ENCODE peak calls at places on chromosomes 3 and 15, in nine cellular contexts. E, I, W, Y, D, M, Z, S and V are unnamed samples. For H3K4me1, the result is how much of the 10 kb centered on the place peaks cover.

GRCh38 chr3:189588818-189589569 is 42.2 kb upstream of the TP63 start:
- DNase-seq in D (no peak), Z (no peak), E (no peak), S (no peak), W (no peak), M (no peak), I (no peak), Y (no peak), V (no peak)

GRCh38 chr15:68620721-68621528 is 42.1 kb downstream of the CORO2B start:
- DNase-seq in M (peak), S (no peak), Y (peak), Z (peak), I (peak), D (peak), E (peak), W (no peak), V (peak)

GRCh38 chr3:121562148-121562547 is 5.6 kb upstream of the ARGFX start:
- DNase-seq in D (no peak), W (no peak), M (no peak), E (no peak), Z (no peak), Y (no peak), S (no peak), I (no peak), V (no peak)

GRCh38 chr3:189353988-189354735 is 182.4 kb downstream of the TPRG1 start:
- DNase-seq in W (no peak), Z (peak), M (no peak), D (no peak), I (no peak), S (no peak), Y (peak), E (no peak), V (peak)

GRCh38 chr15:80266113-80266512 is 14.1 kb upstream of the CTXND1 start:
- DNase-seq in E (no peak), D (no peak), M (no peak), Y (no peak), Z (no peak), S (no peak), I (no peak), W (no peak), V (no peak)

GRCh38 chr15:78034495-78035191 is 42.9 kb downstream of the TBC1D2B start:
- DNase-seq in Y (no peak), W (peak), D (peak), Z (no peak), I (peak), E (no peak), S (no peak), M (peak), V (no peak)

GRCh38 chr3:144394052-144394451 is 422.4 kb downstream of the DIPK2A start:
- DNase-seq in Z (no peak), M (peak), Y (no peak), D (no peak), E (no peak), I (no peak), S (no peak), W (no peak), V (no peak)

GRCh38 chr15:81296673-81297072 is 27.3 kb downstream of the STARD5 start:
- DNase-seq in Z (no peak), M (no peak), Y (peak), D (no peak), W (peak), S (no peak), I (peak), E (peak), V (peak)

GRCh38 chr3:185257334-185257733 is 3.5 kb upstream of the EHHADH start:
- DNase-seq in Y (no peak), I (no peak), W (no peak), M (no peak), D (no peak), E (no peak), Z (no peak), S (no peak), V (no peak)

GRCh38 chr3:123151251-123151705 is 50.5 kb upstream of the SEC22A start:
- DNase-seq in E (no peak), M (no peak), I (no peak), Z (no peak), Y (peak), S (peak), W (no peak), D (no peak), V (no peak)

GRCh38 chr3:135165260-135165659 is 370.2 kb downstream of the EPHB1 start:
- DNase-seq in E (no peak), Y (no peak), I (no peak), S (no peak), D (no peak), M (no peak), W (no peak), Z (no peak), V (no peak)

GRCh38 chr3:52339612-52340011 is 23.5 kb downstream of the DNAH1 start:
- DNase-seq in E (no peak), I (no peak), M (peak), W (peak), Y (peak), D (peak), Z (peak), S (peak), V (no peak)

GRCh38 chr3:23448998-23449537 is 245.9 kb downstream of the UBE2E2 start:
- DNase-seq in I (no peak), S (no peak), Z (no peak), W (no peak), E (no peak), M (no peak), Y (no peak), D (no peak), V (no peak)

GRCh38 chr3:56347219-56347871 is 120.9 kb downstream of the ERC2 start:
- DNase-seq in Z (peak), D (peak), S (no peak), E (no peak), W (no peak), I (no peak), Y (peak), M (no peak), V (peak)

GRCh38 chr3:10370429-10370828 is 49.5 kb upstream of the SEC13 start:
- DNase-seq in Y (no peak), Z (no peak), M (peak), I (no peak), W (no peak), D (no peak), E (no peak), S (no peak), V (no peak)

GRCh38 chr3:172067837-172068440 is 28.6 kb downstream of the FNDC3B start:
- DNase-seq in Y (no peak), D (no peak), M (no peak), I (no peak), W (no peak), Z (no peak), S (no peak), E (no peak), V (no peak)

GRCh38 chr3:37862712-37863551 is 1.3 kb downstream of the CTDSPL start:
- DNase-seq in W (no peak), D (no peak), E (no peak), I (peak), Z (peak), Y (peak), M (peak), S (no peak), V (no peak)

GRCh38 chr3:39000008-39000450 is 51.7 kb downstream of the SCN11A start:
- DNase-seq in Z (peak), D (no peak), S (no peak), M (peak), Y (no peak), W (no peak), I (no peak), E (no peak), V (no peak)

GRCh38 chr3:65927576-65927975 is 111.1 kb downstream of the MAGI1 start:
- DNase-seq in I (no peak), D (no peak), M (peak), S (no peak), Y (no peak), E (no peak), Z (no peak), W (no peak), V (no peak)

GRCh38 chr15:65646486-65646885 is 24.7 kb downstream of the SLC24A1 start:
- DNase-seq in Y (no peak), S (no peak), M (peak), Z (no peak), W (no peak), E (no peak), D (no peak), I (no peak), V (no peak)

GRCh38 chr15:70494529-70494860 is 268.9 kb downstream of the UACA start:
- DNase-seq in M (no peak), D (no peak), Z (no peak), I (no peak), E (no peak), Y (no peak), W (no peak), S (no peak), V (no peak)

GRCh38 chr15:70494861-70495571 is 268.3 kb downstream of the UACA start:
- DNase-seq in I (no peak), S (no peak), D (no peak), E (no peak), Y (no peak), M (peak), W (no peak), Z (peak), V (no peak)

GRCh38 chr15:70493787-70494514 is 269.4 kb downstream of the UACA start:
- DNase-seq in I (no peak), W (no peak), M (peak), Y (no peak), S (no peak), D (no peak), E (no peak), Z (peak), V (no peak)

GRCh38 chr15:70492240-70493177 is 270.8 kb downstream of the UACA start:
- DNase-seq in Y (peak), S (peak), E (peak), D (no peak), Z (peak), W (peak), I (peak), M (peak), V (peak)

GRCh38 chr15:70493376-70493775 is 270.0 kb downstream of the UACA start:
- DNase-seq in S (no peak), M (no peak), E (no peak), Y (no peak), W (no peak), I (no peak), D (no peak), Z (no peak), V (no peak)
- H3K4me1 ChIP-seq in S (under half), M (under half), E (under half), Y (under half), W (under half), I (under half), D (under half), Z (under half), V (under half)

GRCh38 chr3:139491966-139492365 is 15.7 kb upstream of the RBP2 start:
- DNase-seq in Z (no peak), E (no peak), D (no peak), S (no peak), W (no peak), M (no peak), I (no peak), Y (no peak), V (no peak)
- H3K4me3 ChIP-seq in Z (no peak), E (no peak), D (no peak), S (no peak), W (no peak), M (no peak), I (no peak), Y (no peak), V (no peak)

GRCh38 chr3:105866656-105867653 is 1.9 kb downstream of the CBLB start:
- DNase-seq in S (no peak), M (peak), I (no peak), W (no peak), D (no peak), Y (peak), Z (no peak), E (peak), V (no peak)

GRCh38 chr3:105868450-105868744 is 415 bp downstream of the CBLB start:
- DNase-seq in D (peak), E (peak), Z (peak), W (no peak), I (peak), M (peak), S (peak), Y (peak), V (peak)

GRCh38 chr3:105868745-105869530 is at the start of gene CBLB:
- DNase-seq in D (peak), I (peak), W (peak), M (peak), E (peak), Z (peak), Y (peak), S (peak), V (peak)

GRCh38 chr3:105869531-105869833 is 670 bp upstream of the CBLB start:
- DNase-seq in S (no peak), W (no peak), D (no peak), I (no peak), M (no peak), Z (no peak), Y (no peak), E (no peak), V (no peak)

DNA sequence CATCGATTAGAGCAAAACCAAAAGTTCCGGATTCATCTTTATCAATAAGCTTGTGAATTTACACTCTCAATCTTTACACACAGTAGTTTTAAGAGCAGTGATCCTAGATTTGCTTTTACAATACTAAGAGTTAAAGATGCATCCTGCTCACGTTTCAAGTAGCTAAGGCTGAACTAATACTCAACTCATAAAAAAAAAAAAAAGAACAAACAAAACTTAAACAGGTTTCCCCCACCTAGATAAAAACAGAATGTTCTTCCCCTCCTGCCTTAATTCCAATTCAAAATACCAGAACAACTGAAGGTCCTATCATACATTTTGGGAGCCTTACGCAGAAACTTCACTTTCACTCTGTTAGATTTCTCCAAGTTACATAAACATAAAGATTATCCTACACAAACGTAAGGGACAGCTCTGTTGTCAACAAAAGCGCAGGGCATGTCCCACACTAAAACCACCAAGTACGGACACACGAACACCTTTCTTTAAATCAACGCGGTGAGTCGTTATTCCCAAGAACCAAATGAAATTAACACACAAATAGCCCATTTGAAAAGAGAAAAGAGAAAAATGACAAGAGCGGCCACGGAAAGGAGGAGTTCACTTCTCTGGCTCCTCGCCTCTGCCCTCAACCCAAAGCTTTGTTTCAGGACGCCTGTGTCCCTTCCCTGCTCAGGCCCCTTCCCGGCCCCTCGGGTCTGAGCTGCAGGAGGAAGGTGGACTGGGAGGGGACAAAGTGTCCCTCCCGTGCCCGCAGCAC is 942 bp downstream of the CBLB start:
- DNase-seq in D (no peak), E (no peak), Z (no peak), W (no peak), Y (no peak), M (no peak), I (no peak), S (no peak), V (no peak)
- H3K4me1 ChIP-seq in D (under half), E (under half), Z (under half), W (under half), Y (under half), M (under half), I (under half), S (under half), V (under half)

GRCh38 chr3:46986782-46987484 is 7.5 kb downstream of the NBEAL2 start:
- DNase-seq in E (no peak), D (no peak), I (no peak), M (no peak), W (no peak), Y (no peak), Z (peak), S (no peak), V (no peak)
- H3K4me3 ChIP-seq in E (no peak), D (no peak), I (no peak), M (no peak), W (peak), Y (no peak), Z (no peak), S (no peak), V (no peak)

GRCh38 chr3:159175391-159175725 is 373.5 kb downstream of the MFSD1 start:
- DNase-seq in E (no peak), S (no peak), I (no peak), D (no peak), Y (no peak), Z (no peak), M (no peak), W (no peak), V (no peak)
- H3K4me1 ChIP-seq in E (under half), S (under half), I (under half), D (under half), Y (under half), Z (under half), M (under half), W (under half), V (under half)

DNA sequence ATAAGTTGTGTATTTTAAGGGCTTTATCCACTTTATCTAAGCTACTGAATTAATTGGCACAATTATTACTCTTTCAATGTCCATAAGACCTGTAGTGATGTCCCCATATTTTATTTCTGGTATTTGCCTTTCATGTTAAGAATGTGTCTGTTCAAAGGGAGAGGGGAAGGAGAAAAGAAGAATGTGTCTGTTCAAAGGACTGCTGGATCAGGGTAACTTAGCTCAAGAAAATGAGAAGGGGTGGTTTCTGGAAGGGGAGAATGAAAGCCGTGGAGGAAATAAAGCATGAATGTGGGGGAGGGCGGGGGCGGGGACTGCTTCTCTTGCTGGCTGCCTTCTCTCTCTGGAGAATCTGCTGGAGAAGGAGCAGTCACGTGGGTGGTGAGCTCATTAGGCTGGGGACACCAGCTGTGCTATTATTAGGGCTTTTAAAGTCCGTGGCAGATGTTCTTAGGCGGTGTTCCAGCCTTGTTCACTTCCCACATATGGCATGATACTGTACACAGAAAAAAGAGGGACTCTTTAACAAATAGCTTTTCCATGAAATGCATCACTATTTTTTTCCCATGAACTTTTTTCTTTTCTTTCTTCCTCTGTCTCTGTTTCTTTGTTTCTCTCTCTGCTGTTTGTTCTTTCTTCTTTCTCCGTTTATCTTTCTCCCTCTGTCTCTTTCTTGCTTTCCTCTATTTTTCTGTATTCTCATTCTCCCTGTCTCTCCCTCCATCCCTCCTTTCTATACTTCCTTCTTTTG is 63.7 kb upstream of the ULK4 start:
- DNase-seq in I (peak), M (peak), W (no peak), Z (peak), D (peak), S (peak), E (peak), Y (peak), V (peak)
- H3K4me3 ChIP-seq in I (peak), M (no peak), W (no peak), Z (no peak), D (no peak), S (no peak), E (peak), Y (no peak), V (no peak)

DNA sequence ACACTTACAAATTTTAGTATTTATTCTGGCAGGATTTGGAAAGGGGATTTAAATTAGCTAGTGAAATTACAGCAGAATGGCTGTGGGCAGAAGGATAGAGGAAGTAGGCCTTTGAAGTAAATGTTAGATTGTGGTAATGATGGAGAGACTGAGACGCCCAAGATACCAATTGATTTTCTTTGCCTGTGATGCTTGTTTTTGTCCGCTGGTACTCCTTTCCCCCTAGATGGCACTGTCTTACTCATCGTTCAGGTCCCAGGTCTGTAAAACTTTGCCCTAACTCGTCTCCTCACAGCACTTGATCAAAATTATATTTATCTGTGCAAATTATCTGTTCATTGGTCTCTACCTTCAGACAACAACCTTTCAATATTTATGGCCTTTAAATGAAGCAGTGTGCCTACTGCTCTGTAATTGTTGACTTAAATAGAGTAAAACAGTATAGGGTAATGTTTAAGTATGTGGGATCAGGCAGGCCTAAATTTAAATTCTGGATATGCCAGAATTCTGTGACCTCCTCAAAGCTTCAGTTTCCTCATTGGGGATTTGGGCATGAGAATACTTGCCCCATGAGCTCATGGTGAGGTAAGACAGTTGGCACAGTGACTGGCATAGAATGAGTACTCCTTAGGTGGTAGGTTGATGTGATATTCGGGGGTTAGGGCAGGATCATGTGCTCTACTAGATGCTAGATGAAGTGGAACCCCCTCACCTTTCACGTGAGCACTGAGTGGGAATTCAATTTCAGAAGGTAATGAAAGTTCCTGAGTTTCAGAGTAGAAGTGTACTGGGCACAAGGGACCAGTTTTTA is 14.7 kb downstream of the ARL8B start:
- DNase-seq in S (no peak), D (no peak), Y (no peak), Z (peak), E (no peak), M (peak), I (no peak), W (peak), V (no peak)
- H3K4me1 ChIP-seq in S (under half), D (half or more), Y (under half), Z (under half), E (half or more), M (under half), I (half or more), W (under half), V (under half)

GRCh38 chr3:16841354-16841753 is 43.4 kb upstream of the PLCL2 start:
- DNase-seq in D (no peak), E (no peak), M (no peak), S (no peak), Y (no peak), Z (no peak), I (no peak), W (no peak), V (no peak)
- H3K4me3 ChIP-seq in D (no peak), E (no peak), M (no peak), S (no peak), Y (no peak), Z (no peak), I (peak), W (peak), V (no peak)

GRCh38 chr3:50518441-50518840 is 15.0 kb upstream of the CACNA2D2 start:
- DNase-seq in Y (no peak), I (no peak), S (no peak), E (no peak), M (no peak), W (no peak), Z (no peak), D (no peak), V (no peak)
- H3K4me1 ChIP-seq in Y (under half), I (under half), S (under half), E (under half), M (under half), W (under half), Z (under half), D (under half), V (under half)